ENCODE peak calls at places on chromosomes 13 and 19, in ten cellular contexts. H, T, J, L, C, Y, W, X, U and E are unnamed samples.

GRCh38 chr19:1027020-1027952 is 878 bp downstream of the CNN2 start:
- DNase-seq in T (peak; percentile 67), H (no peak), U (no peak), X (no peak), C (peak; percentile 54), W (peak; percentile 45), L (peak; percentile 31), Y (no peak), J (no peak), E (no peak)

GRCh38 chr19:17719730-17720486 is 628 bp downstream of the MAP1S start:
- DNase-seq in T (peak; percentile 64), W (no peak), U (peak; percentile 73), L (peak; percentile 58), J (no peak), Y (no peak), C (no peak), X (peak; percentile 76), H (no peak), E (no peak)

GRCh38 chr13:111584101-111584500 is 263.7 kb downstream of the TEX29 start:
- DNase-seq in J (no peak), W (no peak), C (no peak), L (no peak), U (no peak), H (no peak), X (no peak), T (no peak), Y (no peak), E (no peak)

GRCh38 chr19:11530432-11530831 is 1.5 kb upstream of the ECSIT start:
- DNase-seq in H (no peak), L (peak; percentile 70), X (peak; percentile 82), Y (peak; percentile 70), T (peak; percentile 74), U (peak; percentile 89), C (peak; percentile 90), J (peak; percentile 39), W (peak; percentile 84), E (no peak)

GRCh38 chr13:32409561-32410440 is 18.1 kb downstream of the N4BP2L1 start:
- DNase-seq in W (peak; percentile 82), T (no peak), X (no peak), Y (peak; percentile 61), H (no peak), C (peak; percentile 91), J (peak; percentile 32), U (peak; percentile 20), L (no peak), E (no peak)

GRCh38 chr13:99384468-99384867 is 77.3 kb upstream of the GPR183 start:
- DNase-seq in X (no peak), Y (no peak), U (no peak), H (no peak), J (no peak), W (no peak), T (peak; percentile 65), C (no peak), L (no peak), E (no peak)

GRCh38 chr19:45569619-45570421 is 14.8 kb downstream of the OPA3 start:
- DNase-seq in W (peak; percentile 46), J (peak; percentile 79), C (peak; percentile 49), X (peak; percentile 70), Y (peak; percentile 63), H (peak; percentile 32), L (no peak), T (peak; percentile 81), U (peak; percentile 52), E (peak; percentile 56)

GRCh38 chr19:43599635-43600295 is 3.4 kb downstream of the ZNF576 start:
- DNase-seq in W (no peak), X (no peak), J (no peak), Y (no peak), T (no peak), C (no peak), H (no peak), L (no peak), U (no peak), E (no peak)

GRCh38 chr19:30719189-30719990 is 347.2 kb downstream of the ZNF536 start:
- DNase-seq in H (peak; percentile 24), C (peak; percentile 52), U (peak; percentile 80), J (peak; percentile 59), X (no peak), T (peak; percentile 20), L (peak; percentile 29), Y (peak; percentile 66), W (peak; percentile 13), E (peak; percentile 56)

GRCh38 chr19:18304194-18304495 is 18.7 kb downstream of the LSM4 start:
- DNase-seq in J (no peak), L (no peak), C (no peak), Y (peak; percentile 53), T (no peak), W (no peak), U (no peak), H (no peak), X (peak; percentile 57), E (no peak)

GRCh38 chr13:98570929-98571372 is 6.0 kb downstream of the STK24 start:
- DNase-seq in W (no peak), Y (no peak), T (peak; percentile 67), L (peak; percentile 81), U (peak; percentile 34), J (no peak), X (no peak), C (no peak), H (no peak), E (peak; percentile 86)

GRCh38 chr19:3479177-3479818 is 1.0 kb downstream of the SMIM24 start:
- DNase-seq in C (no peak), T (peak; percentile 84), H (no peak), X (no peak), Y (no peak), W (no peak), J (peak; percentile 41), L (no peak), U (no peak), E (peak; percentile 79)

GRCh38 chr19:3476830-3477229 is 3.5 kb downstream of the SMIM24 start:
- DNase-seq in U (no peak), H (no peak), C (no peak), W (no peak), L (no peak), Y (no peak), X (no peak), J (no peak), T (no peak), E (no peak)

GRCh38 chr19:3478409-3479176 is 1.7 kb downstream of the SMIM24 start:
- DNase-seq in L (no peak), T (peak; percentile 52), H (no peak), Y (no peak), J (no peak), C (no peak), X (no peak), U (no peak), W (no peak), E (no peak)

GRCh38 chr19:3475449-3475848 is 4.9 kb downstream of the SMIM24 start:
- DNase-seq in Y (no peak), C (no peak), L (no peak), U (no peak), T (no peak), X (no peak), W (no peak), H (no peak), J (no peak), E (no peak)

GRCh38 chr19:3477506-3477905 is 2.8 kb downstream of the SMIM24 start:
- DNase-seq in T (no peak), C (no peak), J (no peak), X (no peak), Y (no peak), W (no peak), L (no peak), U (no peak), H (no peak), E (no peak)
- TF ChIP-seq CTCF in T (no peak), C (no peak), J (no peak), X (no peak), Y (no peak), W (no peak), L (no peak), U (no peak), H (no peak), E (no peak)

DNA sequence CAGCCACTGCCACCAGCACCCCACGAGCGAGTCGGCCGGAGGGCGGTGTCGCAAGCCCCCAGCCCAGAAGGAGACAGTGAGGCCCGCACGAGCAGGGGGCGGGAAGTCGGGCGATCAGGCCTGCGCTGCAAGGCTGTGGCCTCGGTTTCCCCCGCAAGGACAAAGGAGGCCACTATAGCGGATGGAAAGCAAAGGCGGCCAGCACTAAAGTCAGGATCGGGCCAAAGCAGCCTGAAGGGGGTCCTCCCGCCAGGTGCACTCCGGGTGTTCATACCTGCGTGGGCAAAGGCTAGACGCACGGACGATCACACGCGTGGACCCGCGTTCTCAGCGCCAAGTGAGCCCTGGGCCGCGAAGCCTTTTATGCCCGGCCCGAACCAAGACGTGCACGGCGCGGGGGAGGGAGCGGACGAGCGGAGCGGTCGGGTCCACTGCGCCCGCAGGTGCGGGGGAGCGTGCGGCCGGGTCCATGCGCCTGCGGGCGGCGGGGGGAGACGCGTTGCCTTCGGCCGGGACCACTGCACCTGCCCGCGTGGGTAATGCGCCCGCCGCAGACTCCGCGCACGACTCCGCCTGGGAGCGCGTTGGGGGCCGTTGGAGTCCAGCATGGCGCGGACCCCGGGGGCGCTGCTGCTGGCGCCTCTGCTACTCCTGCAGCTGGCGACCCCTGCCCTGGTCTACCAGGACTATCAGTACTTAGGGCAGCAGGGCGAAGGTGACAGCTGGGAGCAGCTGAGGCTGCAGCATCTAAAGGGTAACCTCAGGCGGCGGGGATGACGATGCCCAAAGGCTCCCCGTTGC is at the start of the genes PRDX2 and THSD8:
- DNase-seq in J (peak; percentile 88), W (peak; percentile 80), T (peak; percentile 81), C (peak; percentile 86), L (peak; percentile 69), Y (peak; percentile 86), H (peak; percentile 84), U (peak; percentile 84), X (peak; percentile 90), E (peak; percentile 87)
- TF ChIP-seq CTCF in J (no peak), W (no peak), T (peak; percentile 23), C (no peak), L (no peak), Y (peak; percentile 3), H (no peak), U (no peak), X (no peak), E (no peak)

DNA sequence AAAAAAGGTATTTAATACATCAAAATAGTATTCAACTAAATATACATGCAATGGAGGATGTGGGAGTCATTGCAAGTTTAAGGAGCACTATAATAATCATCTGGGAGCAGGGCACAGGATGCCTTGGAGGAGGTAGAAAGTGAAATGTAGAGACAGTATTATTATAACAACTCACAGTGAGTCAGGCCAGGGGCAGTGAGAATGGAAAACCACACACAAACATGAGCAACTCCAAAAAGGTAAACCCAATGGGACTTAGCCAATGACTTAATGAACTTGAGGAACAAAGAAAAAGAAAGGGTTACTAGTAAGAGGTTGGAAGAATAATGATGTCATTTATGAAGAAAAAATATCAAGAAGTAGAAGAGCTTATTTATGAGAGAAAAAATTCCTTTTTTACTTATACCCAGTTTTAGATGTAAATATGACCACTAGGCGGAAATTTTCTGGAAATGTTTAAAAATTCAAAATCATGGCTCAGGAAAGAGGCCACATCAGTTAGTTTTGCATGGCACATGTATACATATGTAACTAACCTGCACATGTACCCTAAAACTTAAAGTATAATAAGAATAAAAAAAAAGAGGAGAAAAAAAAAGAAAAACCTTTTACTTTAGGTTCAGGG is 389.3 kb downstream of the SUCLA2 start:
- DNase-seq in U (no peak), Y (no peak), H (no peak), W (no peak), L (peak; percentile 71), X (no peak), C (no peak), J (no peak), T (no peak), E (no peak)
- TF ChIP-seq CTCF in U (no peak), Y (no peak), H (peak; percentile 14), W (no peak), L (no peak), X (no peak), C (no peak), J (no peak), T (no peak), E (no peak)

GRCh38 chr13:41054919-41055619 is 6.2 kb upstream of the WBP4 start:
- DNase-seq in Y (no peak), L (no peak), U (no peak), X (no peak), C (no peak), J (no peak), H (no peak), T (no peak), W (no peak), E (no peak)
- TF ChIP-seq CTCF in Y (no peak), L (peak; percentile 44), U (no peak), X (no peak), C (peak; percentile 25), J (no peak), H (peak; percentile 43), T (peak; percentile 55), W (peak; percentile 30), E (no peak)